ENCODE peak calls at places on chromosomes 11 and 22, in six cellular contexts. S, P, D, X, N and J are unnamed samples.

GRCh38 chr11:77175869-77176539 is 48.0 kb downstream of the MYO7A start:
- DNase-seq in S (no peak), P (no peak), D (no peak), X (no peak), N (no peak), J (no peak)

GRCh38 chr22:21657361-21658118 is 8.3 kb upstream of the PPIL2 start:
- DNase-seq in S (peak), P (peak), D (peak), X (no peak), N (peak), J (peak)

GRCh38 chr11:120240866-120241265 is 926 bp downstream of the POU2F3 start:
- DNase-seq in S (no peak), P (no peak), D (no peak), X (no peak), N (no peak), J (no peak)

GRCh38 chr22:19497245-19497644 is 17.5 kb downstream of the CDC45 start:
- DNase-seq in S (no peak), P (no peak), D (no peak), X (no peak), N (no peak), J (no peak)

GRCh38 chr22:39967996-39968968 is 8.1 kb downstream of the TMA7B start:
- DNase-seq in S (no peak), P (no peak), D (no peak), X (no peak), N (no peak), J (no peak)

GRCh38 chr11:6321356-6321755 is 1.1 kb upstream of the CAVIN3 start:
- DNase-seq in S (no peak), P (no peak), D (peak), X (no peak), N (no peak), J (no peak)

GRCh38 chr11:66956689-66957290 is 1.4 kb downstream of the PC start:
- DNase-seq in S (no peak), P (no peak), D (no peak), X (no peak), N (no peak), J (no peak)

GRCh38 chr11:10913075-10913474 is 55.2 kb upstream of the ZBED5 start:
- DNase-seq in S (no peak), P (no peak), D (no peak), X (no peak), N (no peak), J (no peak)

GRCh38 chr11:110303414-110303826 is 7.0 kb upstream of the RDX start:
- DNase-seq in S (no peak), P (no peak), D (no peak), X (no peak), N (no peak), J (no peak)

GRCh38 chr11:101034076-101034475 is 95.5 kb downstream of the PGR start:
- DNase-seq in S (no peak), P (no peak), D (peak), X (no peak), N (no peak), J (no peak)

GRCh38 chr11:29024386-29024785 is 916.2 kb downstream of the METTL15 start:
- DNase-seq in S (no peak), P (no peak), D (no peak), X (peak), N (no peak), J (no peak)

GRCh38 chr22:50485221-50486131 is 1.2 kb upstream of the MIOX start:
- DNase-seq in S (no peak), P (no peak), D (no peak), X (no peak), N (no peak), J (no peak)

GRCh38 chr22:19350947-19351346 is 59.4 kb upstream of the CLTCL1 start:
- DNase-seq in S (no peak), P (no peak), D (no peak), X (no peak), N (no peak), J (no peak)

GRCh38 chr11:47189100-47189834 is 3.0 kb upstream of the PACSIN3 start:
- DNase-seq in S (no peak), P (no peak), D (no peak), X (peak), N (no peak), J (no peak)

GRCh38 chr11:72552399-72552910 is 118.1 kb upstream of the CLPB start:
- DNase-seq in S (no peak), P (no peak), D (no peak), X (peak), N (no peak), J (no peak)

GRCh38 chr11:113160652-113161051 is 153.7 kb upstream of the TTC12 start:
- DNase-seq in S (no peak), P (no peak), D (no peak), X (no peak), N (no peak), J (no peak)

GRCh38 chr22:22810018-22810427 is 77.6 kb upstream of the IGLL5 start:
- DNase-seq in S (no peak), P (no peak), D (peak), X (no peak), N (peak), J (no peak)

GRCh38 chr11:108286369-108286768 is 63.5 kb downstream of the ATM start:
- DNase-seq in S (no peak), P (no peak), D (no peak), X (no peak), N (no peak), J (no peak)

GRCh38 chr11:119298726-119299125 is 18.2 kb downstream of the MCAM start:
- DNase-seq in S (no peak), P (no peak), D (no peak), X (no peak), N (no peak), J (no peak)

GRCh38 chr11:121206810-121207209 is 85.8 kb upstream of the SC5D start:
- DNase-seq in S (no peak), P (no peak), D (no peak), X (no peak), N (no peak), J (no peak)

GRCh38 chr11:69472766-69473519 is 8.5 kb upstream of the LINC01488 start:
- DNase-seq in S (no peak), P (no peak), D (no peak), X (no peak), N (no peak), J (no peak)

GRCh38 chr11:13826505-13827278 is 135.8 kb upstream of the SPON1 start:
- DNase-seq in S (no peak), P (no peak), D (no peak), X (peak), N (no peak), J (no peak)

GRCh38 chr11:35619030-35619753 is 932 bp downstream of the FJX1 start:
- DNase-seq in S (peak), P (peak), D (no peak), X (peak), N (peak), J (no peak)